ENCODE peak calls at places on chromosome 22, in six cellular contexts. I, V, J, U, B and R are unnamed samples.

GRCh38 chr22:38982008-38982927 is at the start of gene APOBEC3B:
- DNase-seq in I (peak; percentile 97), V (peak; percentile 95), B (peak; percentile 97), U (peak; percentile 41), J (no peak), R (peak; percentile 91)

GRCh38 chr22:50186181-50186731 is 543 bp downstream of the TRABD start:
- DNase-seq in V (no peak), B (peak; percentile 14), U (no peak), I (no peak), J (no peak), R (no peak)

GRCh38 chr22:38879102-38879729 is 7.2 kb upstream of the CBX6 start:
- DNase-seq in U (no peak), J (no peak), V (no peak), I (no peak), B (no peak), R (no peak)

GRCh38 chr22:44067901-44068300 is 43.8 kb downstream of the PARVB start:
- DNase-seq in I (no peak), U (no peak), J (no peak), B (no peak), V (no peak), R (no peak)

GRCh38 chr22:38028344-38029130 is 28.7 kb upstream of the PICK1 start:
- DNase-seq in B (no peak), I (no peak), U (no peak), V (no peak), J (no peak), R (no peak)

GRCh38 chr22:49044091-49044490 is 783.6 kb downstream of the BRD1 start:
- DNase-seq in I (no peak), J (no peak), B (no peak), U (no peak), V (no peak), R (no peak)

GRCh38 chr22:32584650-32585049 is 110.0 kb downstream of the FBXO7 start:
- DNase-seq in V (peak; percentile 64), U (no peak), J (no peak), I (no peak), B (no peak), R (no peak)

GRCh38 chr22:32466496-32466895 is 2.2 kb upstream of the BPIFC start:
- DNase-seq in J (no peak), V (peak; percentile 7), U (no peak), B (peak; percentile 70), I (no peak), R (no peak)

GRCh38 chr22:44575344-44576268 is 77.6 kb upstream of the RTL6 start:
- DNase-seq in B (no peak), I (no peak), V (no peak), U (no peak), J (no peak), R (no peak)

GRCh38 chr22:34414467-34415440 is 494.5 kb upstream of the LARGE1 start:
- DNase-seq in B (peak; percentile 68), I (no peak), U (peak; percentile 87), J (peak; percentile 68), V (no peak), R (peak; percentile 98)

GRCh38 chr22:42967933-42968332 is 47.0 kb downstream of the PACSIN2 start:
- DNase-seq in U (no peak), V (no peak), B (peak; percentile 46), J (no peak), I (no peak), R (no peak)

GRCh38 chr22:49673048-49673447 is 154.6 kb downstream of the BRD1 start:
- DNase-seq in J (no peak), U (no peak), B (no peak), V (no peak), I (no peak), R (no peak)

GRCh38 chr22:44761025-44761424 is 8.7 kb downstream of the ARHGAP8 start:
- DNase-seq in I (no peak), U (no peak), V (no peak), B (no peak), J (no peak), R (no peak)

GRCh38 chr22:32080904-32081303 is 37.8 kb downstream of the SLC5A1 start:
- DNase-seq in I (peak; percentile 40), B (peak; percentile 69), V (peak; percentile 47), U (peak; percentile 12), J (no peak), R (peak; percentile 80)

GRCh38 chr22:48340727-48341709 is 1486.7 kb downstream of the BRD1 start:
- DNase-seq in B (no peak), U (no peak), V (no peak), J (no peak), I (no peak), R (peak; percentile 45)

GRCh38 chr22:27669798-27670599 is 131.6 kb downstream of the MN1 start:
- DNase-seq in I (peak; percentile 63), B (no peak), J (no peak), U (no peak), V (no peak), R (peak; percentile 61)
- H2BK5ac ChIP-seq in I (no peak overlapping the region), B (no peak overlapping the region), J (peak overlapping the region; percentile 93), U (peak overlapping the region; percentile 92), V (no peak overlapping the region), R (peak overlapping the region; percentile 66)

GRCh38 chr22:46561435-46561905 is 24.1 kb upstream of the CELSR1 start:
- DNase-seq in I (no peak), V (peak; percentile 23), B (no peak), J (no peak), U (no peak), R (peak; percentile 85)

GRCh38 chr22:46564084-46564714 is 26.8 kb upstream of the CELSR1 start:
- DNase-seq in V (no peak), U (no peak), J (no peak), I (no peak), B (no peak), R (no peak)

GRCh38 chr22:46560696-46561295 is 23.4 kb upstream of the CELSR1 start:
- DNase-seq in U (no peak), V (no peak), B (no peak), J (no peak), I (no peak), R (no peak)

GRCh38 chr22:46567471-46567870 is 30.1 kb upstream of the CELSR1 start:
- DNase-seq in J (no peak), I (no peak), B (no peak), U (no peak), V (no peak), R (no peak)

GRCh38 chr22:46563381-46564083 is 26.1 kb upstream of the CELSR1 start:
- DNase-seq in B (peak; percentile 78), V (peak; percentile 37), J (no peak), U (no peak), I (peak; percentile 46), R (peak; percentile 79)
- H3K4me3 ChIP-seq in B (no peak overlapping the region), V (no peak overlapping the region), J (no peak overlapping the region), U (no peak overlapping the region), I (no peak overlapping the region), R (no peak overlapping the region)

GRCh38 chr22:20857247-20857643 is 1.4 kb downstream of the PI4KA start:
- DNase-seq in J (no peak), U (no peak), V (no peak), B (no peak), I (peak; percentile 22), R (no peak)
- H3K23ac ChIP-seq in J (no peak overlapping the region), U (no peak overlapping the region), V (peak overlapping the region; percentile 96), B (no peak overlapping the region), I (no peak overlapping the region), R (no peak overlapping the region)

DNA sequence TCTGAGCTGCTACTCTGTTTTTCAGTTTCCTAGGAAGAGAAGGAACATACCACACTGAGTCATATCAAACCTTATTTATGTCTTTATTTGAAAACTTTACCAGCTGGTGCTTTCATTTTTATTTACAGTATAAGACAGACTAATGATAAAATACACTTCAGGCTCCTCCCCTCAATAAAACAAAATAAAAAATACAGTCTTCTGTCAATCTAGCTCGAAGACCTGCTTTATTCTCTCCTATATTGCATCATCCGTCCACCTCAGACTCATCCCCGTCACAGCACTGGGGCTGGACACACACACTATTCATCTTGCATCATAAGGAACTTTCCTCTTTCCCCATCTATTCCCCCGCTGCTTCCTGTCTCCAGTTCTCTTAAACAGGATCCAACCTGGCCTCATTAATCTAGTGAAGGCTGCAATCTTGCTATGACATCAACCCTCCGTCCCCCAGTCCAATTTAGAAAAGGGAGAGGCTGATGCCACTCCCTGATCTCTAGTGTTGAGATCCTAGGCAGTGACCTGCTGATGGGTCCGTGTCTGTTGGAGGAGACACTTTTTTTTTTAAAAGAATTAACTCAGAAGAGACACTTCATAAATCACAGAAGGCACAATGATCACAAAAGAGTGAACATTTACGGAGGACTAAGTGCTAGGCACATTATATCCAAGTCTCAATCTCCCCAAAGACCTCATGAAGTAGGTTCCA is 1.1 kb downstream of the XBP1 start:
- DNase-seq in B (peak; percentile 84), U (no peak), I (peak; percentile 99), V (peak; percentile 96), J (no peak), R (peak; percentile 74)
- H2BK5ac ChIP-seq in B (peak overlapping the region; percentile 99), U (peak overlapping the region; percentile 55), I (peak overlapping the region; percentile 98), V (peak overlapping the region; percentile 90), J (peak overlapping the region; percentile 82), R (peak overlapping the region; percentile 12)

DNA sequence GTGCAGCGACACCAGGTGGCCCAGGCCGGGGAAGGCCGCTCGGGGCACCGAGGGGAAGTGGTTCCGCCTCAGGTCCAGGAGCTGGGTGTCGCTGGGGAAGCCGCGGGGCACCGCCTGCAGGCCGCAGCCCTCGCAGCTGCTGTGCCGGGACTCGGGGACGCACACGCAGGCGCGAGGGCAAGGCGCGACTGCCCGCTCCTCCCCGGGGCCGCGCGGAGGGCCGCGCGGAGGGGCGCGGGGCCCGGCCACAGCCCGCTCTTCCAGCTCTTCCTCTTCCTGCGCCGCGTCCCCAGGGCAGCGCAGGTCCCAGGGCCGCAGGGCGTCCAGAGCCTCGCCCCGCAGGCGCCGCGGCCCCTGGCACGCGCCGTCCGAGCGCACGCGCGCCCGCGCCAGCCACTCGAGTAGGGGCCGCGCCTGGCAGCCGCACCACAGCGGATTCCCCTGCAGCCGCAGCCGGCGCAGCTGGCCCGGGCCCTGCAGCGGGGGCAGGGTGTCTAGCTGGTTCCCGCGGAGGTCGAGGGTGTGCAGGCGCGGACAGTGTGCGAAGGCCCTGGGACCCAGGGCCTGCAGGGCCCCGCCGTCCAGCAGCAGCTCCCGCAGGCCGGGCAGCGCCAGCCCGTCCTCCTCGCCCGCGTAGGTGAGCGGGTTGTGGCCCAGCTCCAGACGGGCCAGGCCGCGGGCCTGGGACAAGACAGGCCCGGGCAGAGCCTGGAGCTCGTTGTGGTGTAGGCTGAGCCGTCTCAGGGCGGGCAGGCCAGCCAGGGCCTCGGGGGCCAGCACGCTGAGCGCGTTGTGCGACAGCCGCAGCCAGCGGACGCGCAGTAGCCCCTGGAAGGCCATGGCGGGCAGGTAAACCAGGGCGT is 2.8 kb downstream of the CHADL start:
- DNase-seq in U (peak; percentile 47), J (no peak), B (peak; percentile 91), V (peak; percentile 13), I (peak; percentile 24), R (peak; percentile 86)
- H3K4me3 ChIP-seq in U (peak overlapping the region; percentile 73), J (peak overlapping the region; percentile 29), B (peak overlapping the region; percentile 58), V (peak overlapping the region; percentile 25), I (peak overlapping the region; percentile 53), R (no peak overlapping the region)

DNA sequence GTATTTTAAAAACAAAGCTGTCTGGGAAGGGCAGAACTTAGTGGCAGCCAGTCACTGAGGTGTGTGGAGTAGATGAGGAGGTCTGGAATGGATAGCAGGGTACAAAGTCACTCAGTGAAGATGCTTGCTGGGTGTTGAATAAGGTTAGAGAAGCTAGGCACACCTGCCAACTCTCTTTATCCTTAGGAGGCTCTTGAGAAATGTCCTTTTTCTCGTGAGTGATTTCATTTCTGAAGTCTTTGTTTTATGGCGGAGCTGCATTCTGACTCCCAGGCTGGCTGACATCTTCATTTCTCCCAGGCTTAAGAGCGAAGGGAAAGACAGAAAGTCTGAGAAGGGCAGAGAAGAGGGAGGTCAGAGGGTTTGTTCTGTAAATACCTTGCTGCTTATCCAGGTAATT is 31.0 kb downstream of the CECR2 start:
- DNase-seq in J (no peak), B (no peak), U (no peak), V (no peak), I (no peak), R (no peak)
- H3K23ac ChIP-seq in J (no peak overlapping the region), B (no peak overlapping the region), U (no peak overlapping the region), V (no peak overlapping the region), I (no peak overlapping the region), R (no peak overlapping the region)

GRCh38 chr22:24847490-24847889 is 41.5 kb downstream of the SGSM1 start:
- DNase-seq in B (no peak), I (no peak), J (no peak), U (no peak), V (no peak), R (no peak)
- H2BK5ac ChIP-seq in B (no peak overlapping the region), I (no peak overlapping the region), J (no peak overlapping the region), U (no peak overlapping the region), V (no peak overlapping the region), R (no peak overlapping the region)